ENCODE peak calls at places on chromosome 5, in five cellular contexts. One of them, this sample, is unnamed.
A peak's percentile ranks its signal among the peaks of the same experiment; 100 is the strongest.

GRCh38 chr5:164097747-164098146 is 592.3 kb downstream of the MAT2B start:
- DNase-seq in IMR-90: peak; percentile 29
- DNase-seq in A549: no peak
- DNase-seq in H1: no peak
- DNase-seq in HepG2: no peak
- DNase-seq in this sample: no peak

GRCh38 chr5:15691536-15691935 is 191.6 kb downstream of the FBXL7 start:
- DNase-seq in IMR-90: peak; percentile 60
- DNase-seq in A549: no peak
- DNase-seq in H1: no peak
- DNase-seq in HepG2: no peak
- DNase-seq in this sample: no peak

GRCh38 chr5:53006920-53007890 is 18.1 kb downstream of the ITGA2 start:
- DNase-seq in IMR-90: no peak
- DNase-seq in A549: no peak
- DNase-seq in H1: no peak
- DNase-seq in HepG2: no peak
- DNase-seq in this sample: no peak

GRCh38 chr5:131634666-131634995 is 398 bp downstream of the RAPGEF6 start:
- DNase-seq in IMR-90: peak; percentile 46
- DNase-seq in A549: peak; percentile 55
- DNase-seq in H1: peak; percentile 75
- DNase-seq in HepG2: peak; percentile 65
- DNase-seq in this sample: no peak

GRCh38 chr5:93342563-93343061 is 238.4 kb downstream of the NR2F1-AS1 start:
- DNase-seq in IMR-90: no peak
- DNase-seq in A549: no peak
- DNase-seq in H1: no peak
- DNase-seq in HepG2: no peak
- DNase-seq in this sample: no peak

GRCh38 chr5:141877478-141878185 is 578 bp downstream of the PCDH1 start:
- DNase-seq in IMR-90: no peak
- DNase-seq in A549: no peak
- DNase-seq in H1: peak; percentile 63
- DNase-seq in HepG2: no peak
- DNase-seq in this sample: no peak

GRCh38 chr5:141211-141610 is 49.2 kb downstream of the PLEKHG4B start:
- DNase-seq in IMR-90: no peak
- DNase-seq in A549: no peak
- DNase-seq in H1: no peak
- DNase-seq in HepG2: no peak
- DNase-seq in this sample: no peak

GRCh38 chr5:93746406-93747056 is 5.1 kb upstream of the POU5F2 start:
- DNase-seq in IMR-90: peak; percentile 74
- DNase-seq in A549: no peak
- DNase-seq in H1: no peak
- DNase-seq in HepG2: no peak
- DNase-seq in this sample: no peak

GRCh38 chr5:53109041-53109435 is 519 bp downstream of the MOCS2 start:
- DNase-seq in IMR-90: no peak
- DNase-seq in A549: no peak
- DNase-seq in H1: no peak
- DNase-seq in HepG2: peak; percentile 35
- DNase-seq in this sample: peak; percentile 24

GRCh38 chr5:35041251-35041650 is 6.5 kb downstream of the AGXT2 start:
- DNase-seq in IMR-90: peak; percentile 43
- DNase-seq in A549: no peak
- DNase-seq in H1: no peak
- DNase-seq in HepG2: no peak
- DNase-seq in this sample: no peak

GRCh38 chr5:142551242-142552067 is 134.4 kb downstream of the FGF1 start:
- DNase-seq in IMR-90: peak; percentile 22
- DNase-seq in A549: no peak
- DNase-seq in H1: peak; percentile 73
- DNase-seq in HepG2: no peak
- DNase-seq in this sample: no peak

GRCh38 chr5:105573575-105573974 is 2011.0 kb upstream of the NUDT12 start:
- DNase-seq in IMR-90: no peak
- DNase-seq in A549: no peak
- DNase-seq in H1: no peak
- DNase-seq in HepG2: no peak
- DNase-seq in this sample: no peak

GRCh38 chr5:178569485-178569884 is 20.7 kb downstream of the COL23A1 start:
- DNase-seq in IMR-90: no peak
- DNase-seq in A549: no peak
- DNase-seq in H1: no peak
- DNase-seq in HepG2: no peak
- DNase-seq in this sample: no peak

DNA sequence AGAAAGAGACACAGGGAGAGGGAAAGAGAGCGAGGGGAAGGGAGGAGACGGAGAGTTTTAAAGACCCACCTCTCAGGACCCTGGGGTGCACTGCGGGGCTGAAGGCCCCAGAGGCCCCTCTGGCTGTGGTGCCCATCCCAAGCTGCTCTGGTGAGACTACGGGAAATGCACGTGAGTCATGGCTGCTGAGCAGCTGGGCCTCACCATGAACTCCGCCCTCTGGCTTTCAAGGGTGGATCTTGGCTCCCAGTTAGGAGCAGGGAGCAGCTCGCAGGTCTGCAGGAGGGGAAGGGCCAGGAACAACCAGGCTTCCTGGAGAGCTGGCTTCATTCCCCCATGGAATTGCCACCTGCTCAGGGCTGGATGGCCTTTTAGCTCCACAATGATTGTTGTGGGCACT is 7.8 kb downstream of the SLC6A3 start:
- DNase-seq in IMR-90: peak; percentile 26
- DNase-seq in A549: peak; percentile 65
- DNase-seq in H1: no peak
- DNase-seq in HepG2: peak; percentile 41
- DNase-seq in this sample: peak; percentile 37
- TF ChIP-seq MAFK in IMR-90: no peak
- TF ChIP-seq MAFK in A549: no peak
- TF ChIP-seq MAFK in H1: no peak
- TF ChIP-seq MAFK in HepG2: no peak
- TF ChIP-seq MAFK in this sample: no peak

DNA sequence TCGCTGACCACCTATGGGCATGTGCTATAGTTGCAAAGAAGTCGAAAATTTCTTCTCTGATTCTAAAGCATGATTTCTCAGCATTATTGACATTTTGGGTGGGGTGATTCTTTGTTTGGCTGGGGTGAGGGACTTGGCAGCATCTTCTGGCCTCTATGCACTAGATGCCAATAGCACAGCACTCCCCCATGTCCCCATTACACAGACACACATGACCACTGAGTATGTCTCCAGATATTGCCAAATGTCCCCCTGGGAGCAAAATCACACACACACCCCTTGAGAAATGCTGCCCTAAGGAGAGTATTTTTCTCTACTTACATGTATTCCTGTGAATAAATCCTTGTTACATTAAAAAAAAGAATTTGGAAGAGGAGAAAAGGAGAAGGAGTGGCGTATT is 89.1 kb downstream of the PDZD2 start:
- DNase-seq in IMR-90: no peak
- DNase-seq in A549: no peak
- DNase-seq in H1: no peak
- DNase-seq in HepG2: no peak
- DNase-seq in this sample: no peak
- TF ChIP-seq MAFK in IMR-90: no peak
- TF ChIP-seq MAFK in A549: no peak
- TF ChIP-seq MAFK in H1: no peak
- TF ChIP-seq MAFK in HepG2: no peak
- TF ChIP-seq MAFK in this sample: no peak

DNA sequence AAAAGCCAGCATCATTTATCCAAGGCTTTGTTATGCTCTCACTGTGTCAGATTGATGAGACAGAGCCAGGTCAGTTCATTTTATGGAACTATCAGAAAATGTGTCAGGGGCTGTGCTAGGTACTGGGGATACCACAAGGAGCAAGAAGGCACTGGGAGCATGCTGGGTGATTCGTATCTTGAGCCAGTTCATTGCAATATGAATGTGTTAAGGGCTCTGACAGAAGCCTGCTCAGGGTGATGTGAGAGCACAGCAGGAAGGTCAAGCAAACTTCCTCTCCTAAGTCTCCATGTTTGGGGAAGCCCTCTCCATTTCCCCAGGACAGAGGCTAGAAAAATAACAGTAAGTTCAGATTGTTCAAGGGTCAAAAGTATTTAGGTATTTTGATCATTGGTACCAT is 19.8 kb downstream of the C7 start:
- DNase-seq in IMR-90: no peak
- DNase-seq in A549: no peak
- DNase-seq in H1: no peak
- DNase-seq in HepG2: no peak
- DNase-seq in this sample: no peak
- TF ChIP-seq MAFK in IMR-90: no peak
- TF ChIP-seq MAFK in A549: no peak
- TF ChIP-seq MAFK in H1: no peak
- TF ChIP-seq MAFK in HepG2: no peak
- TF ChIP-seq MAFK in this sample: no peak

DNA sequence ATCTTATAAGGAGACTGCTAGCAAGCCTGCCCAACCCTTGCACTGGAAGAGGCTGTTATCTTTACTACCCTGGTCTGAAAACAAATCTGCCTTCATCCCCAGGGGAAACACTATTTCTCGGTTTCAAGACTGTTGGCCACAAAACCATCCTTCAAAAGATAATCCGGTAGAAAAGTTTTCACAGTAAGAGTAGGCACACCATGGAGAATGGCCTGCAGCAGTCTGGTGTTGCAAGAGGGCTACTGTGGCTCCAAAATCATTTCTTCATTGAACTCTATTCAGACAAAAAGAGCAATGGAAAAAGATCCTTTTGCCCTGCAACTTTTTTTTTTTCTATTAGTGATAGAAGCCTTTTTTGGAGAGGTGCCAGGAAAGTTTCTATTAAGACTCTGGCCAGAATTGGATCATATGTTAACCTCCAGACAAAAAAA is 163.9 kb downstream of the ARHGEF28 start:
- DNase-seq in IMR-90: no peak
- DNase-seq in A549: no peak
- DNase-seq in H1: no peak
- DNase-seq in HepG2: no peak
- DNase-seq in this sample: no peak
- TF ChIP-seq MAFK in IMR-90: no peak
- TF ChIP-seq MAFK in A549: no peak
- TF ChIP-seq MAFK in H1: no peak
- TF ChIP-seq MAFK in HepG2: no peak
- TF ChIP-seq MAFK in this sample: no peak

DNA sequence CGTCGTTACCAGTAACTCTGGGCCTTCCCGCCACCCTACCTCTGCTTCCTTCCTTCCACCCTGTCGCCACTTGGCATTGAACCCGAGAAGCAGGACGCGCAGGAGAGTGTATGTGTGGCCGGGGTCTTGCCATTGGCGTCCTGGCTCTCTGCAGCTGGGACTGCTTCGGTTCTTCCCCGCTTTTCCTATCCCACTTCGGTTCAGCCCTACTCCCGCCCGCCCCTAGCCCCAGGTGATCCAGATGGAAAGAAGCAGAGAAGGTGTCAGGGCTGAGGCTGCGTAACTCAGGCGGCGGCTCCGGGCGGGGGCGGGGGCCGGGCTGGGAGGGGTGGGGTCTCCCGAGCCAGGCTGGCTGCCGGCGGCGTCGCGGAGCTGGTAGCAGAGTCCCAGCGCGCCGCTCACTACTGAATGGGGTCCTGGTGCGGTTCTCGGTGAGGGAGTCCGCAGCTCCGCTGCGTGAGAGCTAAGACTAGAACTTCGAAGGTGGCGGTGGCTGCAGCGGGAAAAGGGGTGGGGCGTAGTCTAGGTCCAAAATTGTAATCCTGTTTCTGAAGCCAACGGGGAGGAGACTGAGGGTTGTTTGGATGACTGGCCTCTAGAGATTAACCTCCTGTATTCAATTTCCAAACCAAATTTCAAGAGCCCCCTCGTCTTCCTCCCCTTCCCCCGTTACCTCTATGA is 1.3 kb downstream of the PRR16 start:
- DNase-seq in IMR-90: peak; percentile 64
- DNase-seq in A549: no peak
- DNase-seq in H1: peak; percentile 78
- DNase-seq in HepG2: no peak
- DNase-seq in this sample: peak; percentile 68
- TF ChIP-seq MAFK in IMR-90: no peak
- TF ChIP-seq MAFK in A549: no peak
- TF ChIP-seq MAFK in H1: no peak
- TF ChIP-seq MAFK in HepG2: no peak
- TF ChIP-seq MAFK in this sample: no peak

DNA sequence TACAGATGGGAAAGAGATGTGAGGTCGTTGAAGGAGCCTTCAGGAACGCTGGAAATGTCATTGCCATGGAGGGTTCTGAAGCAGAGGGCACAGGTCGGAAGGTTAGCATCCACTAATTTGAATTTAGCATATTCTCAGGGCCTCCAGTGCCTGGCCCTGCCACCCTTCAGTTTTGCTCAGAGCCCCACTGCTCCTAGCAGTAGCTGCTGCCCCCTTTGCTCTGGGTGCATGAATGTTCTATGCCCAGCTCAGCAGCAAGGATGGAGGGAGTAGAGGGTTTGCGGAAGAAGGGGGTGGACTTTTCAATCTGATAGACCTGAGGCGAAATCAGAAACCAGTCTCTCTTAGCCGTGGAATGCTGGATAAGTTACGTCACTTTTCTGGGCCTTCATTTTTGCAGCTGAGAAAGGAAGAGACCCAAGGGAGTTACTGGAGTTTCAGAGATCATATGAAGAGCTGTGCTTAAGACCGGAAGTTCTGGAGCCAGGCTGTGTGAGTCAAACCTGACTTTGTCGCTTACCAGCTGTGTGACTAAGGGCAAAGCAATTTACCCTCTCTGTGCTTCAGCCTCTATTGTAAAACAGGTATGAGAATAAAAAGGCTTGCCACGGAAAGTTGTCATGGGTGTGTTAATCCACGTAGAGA is 133.2 kb upstream of the PANK3 start:
- DNase-seq in IMR-90: peak; percentile 97
- DNase-seq in A549: peak; percentile 79
- DNase-seq in H1: no peak
- DNase-seq in HepG2: no peak
- DNase-seq in this sample: no peak
- TF ChIP-seq MAFK in IMR-90: no peak
- TF ChIP-seq MAFK in A549: no peak
- TF ChIP-seq MAFK in H1: no peak
- TF ChIP-seq MAFK in HepG2: no peak
- TF ChIP-seq MAFK in this sample: no peak

DNA sequence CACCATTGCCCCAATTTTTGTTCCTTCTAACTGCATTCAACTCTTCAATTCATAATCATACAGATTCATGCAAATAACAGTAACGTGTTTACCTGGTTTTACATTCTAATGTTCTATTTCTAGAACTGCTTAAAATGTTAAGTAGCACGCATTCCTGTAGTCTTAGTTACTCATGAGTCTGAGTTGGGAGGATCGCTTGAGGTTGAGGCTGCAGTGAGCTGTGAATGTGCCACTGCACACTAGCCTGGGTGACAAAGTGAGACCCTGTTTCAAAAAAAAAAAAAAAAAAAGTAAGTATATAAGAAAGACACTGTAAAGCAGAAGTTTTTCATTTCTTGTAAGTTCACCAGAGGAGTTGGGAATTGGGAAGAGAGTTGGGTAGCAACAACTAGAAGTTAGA is 105.9 kb downstream of the F2RL2 start:
- DNase-seq in IMR-90: no peak
- DNase-seq in A549: no peak
- DNase-seq in H1: no peak
- DNase-seq in HepG2: no peak
- DNase-seq in this sample: no peak
- TF ChIP-seq MAFK in IMR-90: no peak
- TF ChIP-seq MAFK in A549: no peak
- TF ChIP-seq MAFK in H1: no peak
- TF ChIP-seq MAFK in HepG2: no peak
- TF ChIP-seq MAFK in this sample: no peak